ENCODE peak calls at places on chromosomes 16 and 17, in nine cellular contexts. G is heart right ventricle; V is stimulated activated CD4-positive, alpha-beta T cell treated with anti-CD3 and anti-CD28 coated beads, Interleukin-4, amount 100 ng/mL, for 4 hours; T is LHCN-M2; Q is HTR-8/SVneo; X is NCI-H345; B is nephron progenitor cell; J is CD4-positive, CD25-positive, alpha-beta regulatory T cell; I is NCI-H2171. Z is an unnamed sample.

GRCh38 chr17:27276653-27277156 is 17.2 kb upstream of the WSB1 start:
- DNase-seq in V (no peak), J (no peak), G (no peak), X (no peak), Q (no peak), I (no peak), T (no peak), B (peak; percentile 9), Z (no peak)

GRCh38 chr17:51120357-51120738 is 320 bp downstream of the SPAG9 start:
- DNase-seq in T (peak; percentile 39), X (peak; percentile 49), Q (peak; percentile 41), V (peak; percentile 45), B (no peak), J (peak; percentile 70), G (no peak), I (no peak), Z (no peak)

GRCh38 chr17:17783825-17784598 is 52.8 kb downstream of the SREBF1 start:
- DNase-seq in I (peak; percentile 78), X (peak; percentile 51), T (no peak), Q (no peak), J (peak; percentile 28), V (no peak), B (peak; percentile 71), G (peak; percentile 68), Z (no peak)

GRCh38 chr17:39051001-39051605 is 83.9 kb upstream of the FBXO47 start:
- DNase-seq in X (no peak), T (no peak), G (no peak), B (no peak), V (no peak), Q (no peak), I (no peak), J (no peak), Z (no peak)

GRCh38 chr17:74086992-74087391 is 116.5 kb upstream of the RPL38 start:
- DNase-seq in V (no peak), T (no peak), G (no peak), B (no peak), I (no peak), Q (no peak), J (no peak), X (no peak), Z (no peak)

GRCh38 chr17:18009609-18010420 is 29.2 kb downstream of the ATPAF2 start:
- DNase-seq in J (no peak), G (peak; percentile 40), I (no peak), B (no peak), V (no peak), X (no peak), Q (no peak), T (no peak), Z (no peak)

GRCh38 chr17:2214887-2215615 is 88.5 kb downstream of the SMG6 start:
- DNase-seq in I (no peak), Q (no peak), B (no peak), X (no peak), V (no peak), T (peak; percentile 63), G (peak; percentile 82), J (peak; percentile 38), Z (peak; percentile 86)

GRCh38 chr16:86632206-86632605 is 53.9 kb downstream of the FOXL1 start:
- DNase-seq in X (no peak), G (no peak), I (no peak), V (no peak), B (no peak), J (no peak), T (no peak), Q (no peak), Z (no peak)

GRCh38 chr16:67245189-67245585 is 2.1 kb downstream of the FHOD1 start:
- DNase-seq in T (no peak), J (peak; percentile 8), V (no peak), G (no peak), I (no peak), X (no peak), Q (no peak), B (no peak), Z (no peak)

GRCh38 chr16:27321013-27321960 is 7.5 kb downstream of the IL4R start:
- DNase-seq in T (peak; percentile 14), V (no peak), J (no peak), B (no peak), I (no peak), G (no peak), Q (no peak), X (no peak), Z (peak; percentile 35)

GRCh38 chr16:88649924-88650748 is 717 bp downstream of the CYBA start:
- DNase-seq in Q (no peak), X (no peak), J (peak; percentile 56), B (peak; percentile 68), V (no peak), I (no peak), T (no peak), G (no peak), Z (peak; percentile 85)

GRCh38 chr16:16120382-16121184 is 102.7 kb downstream of the ABCC6 start:
- DNase-seq in X (peak; percentile 91), B (no peak), G (peak; percentile 66), Q (no peak), T (no peak), V (no peak), I (peak; percentile 96), J (no peak), Z (peak; percentile 80)

GRCh38 chr16:4034963-4035362 is 81.3 kb downstream of the ADCY9 start:
- DNase-seq in V (no peak), G (no peak), I (no peak), J (no peak), X (no peak), B (no peak), Q (no peak), T (no peak), Z (no peak)

Z was measured in cardiac septum.